ENCODE peak calls at places on chromosome 3, in six cellular contexts. One of them, this sample, is unnamed.

GRCh38 chr3:56976666-56977560 is 83.6 kb upstream of the SPATA12 start:
- DNase-seq in esophagus squamous epithelium: no peak
- DNase-seq in cardiac fibroblast: peak
- DNase-seq in neural progenitor cell: no peak
- DNase-seq in psoas muscle: no peak
- DNase-seq in ascending aorta: peak
- DNase-seq in this sample: no peak

GRCh38 chr3:14126017-14126902 is 1.4 kb downstream of the TMEM43 start:
- DNase-seq in esophagus squamous epithelium: no peak
- DNase-seq in cardiac fibroblast: no peak
- DNase-seq in neural progenitor cell: no peak
- DNase-seq in psoas muscle: peak
- DNase-seq in ascending aorta: no peak
- DNase-seq in this sample: no peak

GRCh38 chr3:129577925-129578742 is 28.3 kb downstream of the PLXND1 start:
- DNase-seq in esophagus squamous epithelium: peak
- DNase-seq in cardiac fibroblast: no peak
- DNase-seq in neural progenitor cell: no peak
- DNase-seq in psoas muscle: no peak
- DNase-seq in ascending aorta: no peak
- DNase-seq in this sample: no peak

GRCh38 chr3:26703519-26703918 is 80.9 kb downstream of the LRRC3B start:
- DNase-seq in esophagus squamous epithelium: no peak
- DNase-seq in cardiac fibroblast: no peak
- DNase-seq in neural progenitor cell: no peak
- DNase-seq in psoas muscle: no peak
- DNase-seq in ascending aorta: no peak
- DNase-seq in this sample: no peak

GRCh38 chr3:44019736-44020135 is 221.9 kb upstream of the TOPAZ1 start:
- DNase-seq in esophagus squamous epithelium: no peak
- DNase-seq in cardiac fibroblast: no peak
- DNase-seq in neural progenitor cell: peak
- DNase-seq in psoas muscle: no peak
- DNase-seq in ascending aorta: no peak
- DNase-seq in this sample: no peak

GRCh38 chr3:126552688-126553283 is 5.9 kb downstream of the C3orf22 start:
- DNase-seq in esophagus squamous epithelium: no peak
- DNase-seq in cardiac fibroblast: no peak
- DNase-seq in neural progenitor cell: no peak
- DNase-seq in psoas muscle: peak
- DNase-seq in ascending aorta: no peak
- DNase-seq in this sample: peak

GRCh38 chr3:126025116-126025729 is 56.2 kb downstream of the ROPN1B start:
- DNase-seq in esophagus squamous epithelium: no peak
- DNase-seq in cardiac fibroblast: no peak
- DNase-seq in neural progenitor cell: no peak
- DNase-seq in psoas muscle: no peak
- DNase-seq in ascending aorta: no peak
- DNase-seq in this sample: no peak

GRCh38 chr3:187533797-187534196 is 136.4 kb downstream of the SST start:
- DNase-seq in esophagus squamous epithelium: no peak
- DNase-seq in cardiac fibroblast: no peak
- DNase-seq in neural progenitor cell: no peak
- DNase-seq in psoas muscle: no peak
- DNase-seq in ascending aorta: no peak
- DNase-seq in this sample: no peak

GRCh38 chr3:9452417-9452816 is 55.0 kb downstream of the SETD5 start:
- DNase-seq in esophagus squamous epithelium: no peak
- DNase-seq in cardiac fibroblast: peak
- DNase-seq in neural progenitor cell: no peak
- DNase-seq in psoas muscle: no peak
- DNase-seq in ascending aorta: no peak
- DNase-seq in this sample: no peak

GRCh38 chr3:181564222-181564621 is 147.5 kb upstream of the SOX2 start:
- DNase-seq in esophagus squamous epithelium: no peak
- DNase-seq in cardiac fibroblast: peak
- DNase-seq in neural progenitor cell: no peak
- DNase-seq in psoas muscle: no peak
- DNase-seq in ascending aorta: no peak
- DNase-seq in this sample: no peak

GRCh38 chr3:175179055-175179454 is 319.9 kb downstream of the NAALADL2 start:
- DNase-seq in esophagus squamous epithelium: no peak
- DNase-seq in cardiac fibroblast: peak
- DNase-seq in neural progenitor cell: no peak
- DNase-seq in psoas muscle: no peak
- DNase-seq in ascending aorta: no peak
- DNase-seq in this sample: no peak

GRCh38 chr3:122948398-122948797 is 79.2 kb downstream of the SEMA5B start:
- DNase-seq in esophagus squamous epithelium: no peak
- DNase-seq in cardiac fibroblast: no peak
- DNase-seq in neural progenitor cell: peak
- DNase-seq in psoas muscle: no peak
- DNase-seq in ascending aorta: no peak
- DNase-seq in this sample: no peak
- TF ChIP-seq CTCF in esophagus squamous epithelium: no peak
- TF ChIP-seq CTCF in cardiac fibroblast: peak
- TF ChIP-seq CTCF in neural progenitor cell: peak
- TF ChIP-seq CTCF in psoas muscle: no peak
- TF ChIP-seq CTCF in ascending aorta: no peak
- TF ChIP-seq CTCF in this sample: no peak

GRCh38 chr3:50154840-50155490 is at the start of gene SEMA3F:
- DNase-seq in esophagus squamous epithelium: no peak
- DNase-seq in cardiac fibroblast: peak
- DNase-seq in neural progenitor cell: peak
- DNase-seq in psoas muscle: peak
- DNase-seq in ascending aorta: peak
- DNase-seq in this sample: peak
- TF ChIP-seq CTCF in esophagus squamous epithelium: peak
- TF ChIP-seq CTCF in cardiac fibroblast: no peak
- TF ChIP-seq CTCF in neural progenitor cell: peak
- TF ChIP-seq CTCF in psoas muscle: peak
- TF ChIP-seq CTCF in ascending aorta: peak
- TF ChIP-seq CTCF in this sample: peak

GRCh38 chr3:192816274-192816853 is 89.0 kb upstream of the FGF12 start:
- DNase-seq in esophagus squamous epithelium: no peak
- DNase-seq in cardiac fibroblast: peak
- DNase-seq in neural progenitor cell: peak
- DNase-seq in psoas muscle: no peak
- DNase-seq in ascending aorta: no peak
- DNase-seq in this sample: no peak
- TF ChIP-seq CTCF in esophagus squamous epithelium: peak
- TF ChIP-seq CTCF in cardiac fibroblast: peak
- TF ChIP-seq CTCF in neural progenitor cell: peak
- TF ChIP-seq CTCF in psoas muscle: peak
- TF ChIP-seq CTCF in ascending aorta: peak
- TF ChIP-seq CTCF in this sample: peak

GRCh38 chr3:21745971-21746370 is 5.0 kb downstream of the ZNF385D start:
- DNase-seq in esophagus squamous epithelium: no peak
- DNase-seq in cardiac fibroblast: peak
- DNase-seq in neural progenitor cell: no peak
- DNase-seq in psoas muscle: no peak
- DNase-seq in ascending aorta: no peak
- DNase-seq in this sample: no peak

GRCh38 chr3:21750291-21750690 is 719 bp downstream of the ZNF385D start:
- DNase-seq in esophagus squamous epithelium: no peak
- DNase-seq in cardiac fibroblast: peak
- DNase-seq in neural progenitor cell: no peak
- DNase-seq in psoas muscle: no peak
- DNase-seq in ascending aorta: no peak
- DNase-seq in this sample: no peak

GRCh38 chr3:21751891-21752290 is 881 bp upstream of the ZNF385D start:
- DNase-seq in esophagus squamous epithelium: no peak
- DNase-seq in cardiac fibroblast: peak
- DNase-seq in neural progenitor cell: peak
- DNase-seq in psoas muscle: no peak
- DNase-seq in ascending aorta: no peak
- DNase-seq in this sample: no peak

GRCh38 chr3:21750831-21751391 is at the start of gene ZNF385D:
- DNase-seq in esophagus squamous epithelium: no peak
- DNase-seq in cardiac fibroblast: peak
- DNase-seq in neural progenitor cell: peak
- DNase-seq in psoas muscle: peak
- DNase-seq in ascending aorta: peak
- DNase-seq in this sample: peak

GRCh38 chr3:21747376-21747775 is 3.6 kb downstream of the ZNF385D start:
- DNase-seq in esophagus squamous epithelium: no peak
- DNase-seq in cardiac fibroblast: peak
- DNase-seq in neural progenitor cell: peak
- DNase-seq in psoas muscle: no peak
- DNase-seq in ascending aorta: no peak
- DNase-seq in this sample: no peak
- TF ChIP-seq CTCF in esophagus squamous epithelium: no peak
- TF ChIP-seq CTCF in cardiac fibroblast: no peak
- TF ChIP-seq CTCF in neural progenitor cell: no peak
- TF ChIP-seq CTCF in psoas muscle: no peak
- TF ChIP-seq CTCF in ascending aorta: no peak
- TF ChIP-seq CTCF in this sample: no peak

GRCh38 chr3:114179575-114179974 is 723 bp upstream of the DRD3 start:
- DNase-seq in esophagus squamous epithelium: no peak
- DNase-seq in cardiac fibroblast: peak
- DNase-seq in neural progenitor cell: peak
- DNase-seq in psoas muscle: no peak
- DNase-seq in ascending aorta: no peak
- DNase-seq in this sample: no peak
- TF ChIP-seq CTCF in esophagus squamous epithelium: no peak
- TF ChIP-seq CTCF in cardiac fibroblast: peak
- TF ChIP-seq CTCF in neural progenitor cell: peak
- TF ChIP-seq CTCF in psoas muscle: no peak
- TF ChIP-seq CTCF in ascending aorta: no peak
- TF ChIP-seq CTCF in this sample: peak

GRCh38 chr3:134040066-134040465 is 10.3 kb upstream of the SLCO2A1 start:
- DNase-seq in esophagus squamous epithelium: no peak
- DNase-seq in cardiac fibroblast: no peak
- DNase-seq in neural progenitor cell: no peak
- DNase-seq in psoas muscle: no peak
- DNase-seq in ascending aorta: no peak
- DNase-seq in this sample: no peak

GRCh38 chr3:134038071-134038491 is 8.4 kb upstream of the SLCO2A1 start:
- DNase-seq in esophagus squamous epithelium: no peak
- DNase-seq in cardiac fibroblast: no peak
- DNase-seq in neural progenitor cell: no peak
- DNase-seq in psoas muscle: no peak
- DNase-seq in ascending aorta: no peak
- DNase-seq in this sample: no peak

GRCh38 chr3:134038716-134039115 is 9.0 kb upstream of the SLCO2A1 start:
- DNase-seq in esophagus squamous epithelium: no peak
- DNase-seq in cardiac fibroblast: no peak
- DNase-seq in neural progenitor cell: no peak
- DNase-seq in psoas muscle: no peak
- DNase-seq in ascending aorta: no peak
- DNase-seq in this sample: no peak

GRCh38 chr3:134037168-134037567 is 7.4 kb upstream of the SLCO2A1 start:
- DNase-seq in esophagus squamous epithelium: no peak
- DNase-seq in cardiac fibroblast: no peak
- DNase-seq in neural progenitor cell: no peak
- DNase-seq in psoas muscle: no peak
- DNase-seq in ascending aorta: no peak
- DNase-seq in this sample: no peak

DNA sequence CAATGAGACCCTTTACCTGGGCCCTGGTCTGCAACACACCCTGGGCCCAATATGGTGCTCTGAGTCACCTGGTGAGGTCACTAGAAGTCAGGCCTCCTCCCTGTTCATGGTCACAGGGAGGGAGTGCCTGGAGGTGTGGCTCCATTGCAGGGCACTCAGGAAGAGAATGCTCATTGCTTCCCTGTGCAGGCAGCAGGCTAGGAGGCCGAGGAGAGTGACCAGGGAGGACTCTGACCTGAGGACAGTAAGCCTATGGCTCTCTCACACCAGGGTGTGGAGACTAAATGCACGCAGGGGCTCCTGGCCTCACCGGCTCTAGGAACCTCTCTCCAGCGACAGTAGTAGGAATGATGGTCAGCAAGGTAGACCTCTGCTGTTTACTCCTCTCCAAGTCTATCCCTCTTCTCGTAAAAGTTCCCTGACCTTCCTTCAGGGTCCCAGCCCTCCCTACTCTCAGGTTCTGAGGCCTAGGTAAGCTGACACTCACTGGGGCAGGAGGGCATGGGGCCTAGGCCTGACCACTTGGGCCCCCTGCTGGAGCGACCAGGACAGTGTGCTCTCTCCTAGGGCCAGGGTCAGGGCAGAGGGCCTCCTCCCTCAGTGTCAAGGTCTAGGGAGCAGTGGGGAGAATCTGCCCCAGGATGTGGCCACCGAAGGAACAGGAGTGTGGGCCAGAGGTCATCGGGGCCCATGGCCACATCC is 9.6 kb upstream of the SLCO2A1 start:
- DNase-seq in esophagus squamous epithelium: no peak
- DNase-seq in cardiac fibroblast: peak
- DNase-seq in neural progenitor cell: no peak
- DNase-seq in psoas muscle: no peak
- DNase-seq in ascending aorta: no peak
- DNase-seq in this sample: no peak
- TF ChIP-seq CTCF in esophagus squamous epithelium: no peak
- TF ChIP-seq CTCF in cardiac fibroblast: peak
- TF ChIP-seq CTCF in neural progenitor cell: no peak
- TF ChIP-seq CTCF in psoas muscle: peak
- TF ChIP-seq CTCF in ascending aorta: no peak
- TF ChIP-seq CTCF in this sample: peak